ENCODE peak calls at places on chromosome 1, in six cellular contexts. G, X, C, O, Q and B are unnamed samples.
A peak's percentile ranks its signal among the peaks of the same experiment; 100 is the strongest.

GRCh38 chr1:92504751-92505692 is 18.3 kb upstream of the GFI1 start:
- DNase-seq in Q (no peak), C (no peak), X (no peak), O (peak; percentile 97), G (no peak), B (no peak)

GRCh38 chr1:64675718-64676345 is 69.0 kb upstream of the RAVER2 start:
- DNase-seq in C (peak; percentile 7), G (peak; percentile 6), X (peak; percentile 13), O (peak; percentile 3), Q (no peak), B (peak; percentile 32)

GRCh38 chr1:211680752-211681327 is 5.4 kb upstream of the NEK2 start:
- DNase-seq in Q (peak; percentile 80), C (peak; percentile 89), O (peak; percentile 83), G (peak; percentile 84), X (peak; percentile 86), B (peak; percentile 86)

GRCh38 chr1:92317836-92318493 is 19.1 kb downstream of the RPAP2 start:
- DNase-seq in X (peak; percentile 65), O (no peak), G (peak; percentile 55), C (no peak), Q (no peak), B (peak; percentile 96)

GRCh38 chr1:222251813-222252212 is 296.1 kb downstream of the HHIPL2 start:
- DNase-seq in X (no peak), Q (no peak), C (no peak), G (no peak), O (no peak), B (no peak)

GRCh38 chr1:7783178-7783711 is 846 bp upstream of the PER3 start:
- DNase-seq in Q (no peak), G (peak; percentile 69), X (peak; percentile 88), O (peak; percentile 49), C (peak; percentile 52), B (peak; percentile 31)

GRCh38 chr1:7704214-7705047 is 66.7 kb upstream of the VAMP3 start:
- DNase-seq in G (peak; percentile 54), O (peak; percentile 77), Q (no peak), C (peak; percentile 85), X (peak; percentile 100), B (peak; percentile 89)

GRCh38 chr1:218304281-218305039 is 19.4 kb downstream of the RRP15 start:
- DNase-seq in G (no peak), C (no peak), O (no peak), X (peak; percentile 92), Q (no peak), B (no peak)

GRCh38 chr1:6884652-6885153 is 99.4 kb downstream of the CAMTA1 start:
- DNase-seq in G (no peak), Q (no peak), O (peak; percentile 20), X (no peak), C (no peak), B (no peak)

GRCh38 chr1:227035316-227035715 is 95.2 kb downstream of the COQ8A start:
- DNase-seq in X (no peak), C (no peak), G (no peak), O (no peak), Q (no peak), B (no peak)

GRCh38 chr1:225343618-225344017 is 84.2 kb downstream of the LBR start:
- DNase-seq in O (peak; percentile 28), X (peak; percentile 13), Q (no peak), G (peak; percentile 58), C (no peak), B (peak; percentile 27)

GRCh38 chr1:192821296-192821695 is 12.5 kb downstream of the RGS2 start:
- DNase-seq in O (no peak), C (no peak), Q (no peak), G (no peak), X (no peak), B (no peak)

GRCh38 chr1:27727126-27727525 is 1.4 kb downstream of the FAM76A start:
- DNase-seq in C (no peak), X (no peak), G (peak; percentile 8), Q (no peak), O (no peak), B (peak; percentile 15)

GRCh38 chr1:27725374-27726172 is at the start of gene FAM76A:
- DNase-seq in G (peak; percentile 99), Q (peak; percentile 97), C (peak; percentile 89), X (peak; percentile 100), O (peak; percentile 97), B (peak; percentile 100)

GRCh38 chr1:27724961-27725373 is 794 bp upstream of the FAM76A start:
- DNase-seq in X (no peak), O (peak; percentile 68), G (peak; percentile 21), C (no peak), Q (no peak), B (peak; percentile 5)

DNA sequence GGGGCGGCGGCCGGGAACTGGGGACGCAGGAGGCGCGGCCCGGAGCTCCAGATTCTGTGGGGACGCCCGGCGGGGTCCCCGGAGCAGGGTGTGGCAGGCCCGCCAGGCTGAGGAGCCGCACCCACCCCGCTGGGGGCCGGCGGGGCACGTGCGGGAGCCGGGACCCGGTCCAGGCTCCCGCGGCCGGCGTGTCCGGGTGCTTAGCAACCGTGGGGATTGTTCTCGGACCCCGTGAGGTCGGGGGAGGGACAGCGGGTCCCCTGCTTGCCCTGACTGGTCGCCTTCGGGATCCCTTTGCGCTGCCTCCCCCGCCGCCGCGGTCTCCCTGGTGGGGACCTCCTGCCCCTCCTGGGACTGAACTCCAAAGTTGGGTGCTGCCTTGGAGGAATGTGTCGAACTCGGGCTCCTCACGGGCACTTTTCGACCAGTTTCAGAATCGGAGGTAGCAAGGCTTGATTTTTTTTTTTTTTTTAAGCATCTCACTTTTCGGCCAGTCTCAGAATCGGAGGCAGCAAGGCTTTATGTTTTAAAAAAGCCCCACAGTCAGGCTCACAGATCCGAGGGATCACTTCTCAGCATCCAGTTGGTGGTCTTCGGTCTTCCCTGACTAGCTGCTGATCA is 522 bp downstream of the FAM76A start:
- DNase-seq in O (peak; percentile 49), Q (no peak), X (peak; percentile 81), C (peak; percentile 64), G (peak; percentile 66), B (peak; percentile 60)
- TF ChIP-seq MYC in O (no peak), Q (no peak), X (no peak), C (peak; percentile 0), G (no peak), B (no peak)

DNA sequence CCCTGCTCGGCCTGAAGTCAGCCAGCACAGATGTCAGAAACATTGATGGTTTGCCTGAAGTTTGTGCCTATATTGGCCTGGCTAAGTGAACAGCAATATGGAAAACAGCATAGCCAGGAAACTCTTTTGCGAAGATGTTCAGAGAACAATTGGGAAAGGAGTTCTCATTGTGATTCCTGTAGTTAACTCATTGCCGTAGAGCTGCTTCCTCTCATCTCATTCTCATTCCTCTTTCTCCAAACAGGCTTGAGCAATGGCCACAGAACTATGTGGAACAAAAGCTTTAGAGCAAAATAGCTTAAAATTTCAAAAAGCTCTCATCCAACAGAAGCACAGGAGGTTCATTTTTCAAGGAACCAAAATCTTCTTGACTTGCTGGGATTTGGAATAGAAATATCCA is 96.5 kb downstream of the ASTN1 start:
- DNase-seq in O (no peak), C (no peak), X (no peak), Q (no peak), G (no peak), B (no peak)
- TF ChIP-seq MYC in O (no peak), C (no peak), X (no peak), Q (no peak), G (no peak), B (no peak)

GRCh38 chr1:115089443-115090340 is at the start of gene TSPAN2:
- DNase-seq in Q (no peak), G (peak; percentile 42), X (peak; percentile 45), O (no peak), C (peak; percentile 47), B (peak; percentile 8)
- TF ChIP-seq MYC in Q (no peak), G (no peak), X (no peak), O (no peak), C (no peak), B (no peak)

GRCh38 chr1:24683713-24684162 is 40.6 kb downstream of the SRRM1 start:
- DNase-seq in Q (no peak), G (peak; percentile 21), X (peak; percentile 66), C (peak; percentile 58), O (peak; percentile 59), B (peak; percentile 88)
- TF ChIP-seq MYC in Q (no peak), G (no peak), X (no peak), C (no peak), O (no peak), B (no peak)

GRCh38 chr1:199054706-199055105 is 415.9 kb downstream of the PTPRC start:
- DNase-seq in X (no peak), G (no peak), O (no peak), Q (no peak), C (no peak), B (no peak)

GRCh38 chr1:199056721-199057120 is 417.9 kb downstream of the PTPRC start:
- DNase-seq in X (no peak), G (no peak), Q (no peak), O (no peak), C (no peak), B (no peak)

GRCh38 chr1:199057284-199057683 is 418.4 kb downstream of the PTPRC start:
- DNase-seq in O (no peak), Q (no peak), X (no peak), G (no peak), C (no peak), B (no peak)
- TF ChIP-seq MYC in O (no peak), Q (no peak), X (no peak), G (no peak), C (no peak), B (no peak)

GRCh38 chr1:159854693-159855192 is 7.7 kb downstream of the VSIG8 start:
- DNase-seq in Q (no peak), G (peak; percentile 89), X (no peak), O (peak; percentile 7), C (peak; percentile 60), B (peak; percentile 78)
- TF ChIP-seq MYC in Q (no peak), G (no peak), X (no peak), O (no peak), C (no peak), B (no peak)